ENCODE peak calls at places on chromosomes 16 and 17, in five cellular contexts. E is astrocyte, X is heart right ventricle, V is A549, T is neural progenitor cell. I is an unnamed sample.

GRCh38 chr17:43553501-43554018 is 7.4 kb upstream of the ETV4 start:
- DNase-seq in X (no peak), T (peak), E (no peak), V (no peak), I (no peak)

GRCh38 chr16:30095166-30096078 is 591 bp downstream of the YPEL3 start:
- DNase-seq in X (peak), E (no peak), V (no peak), T (peak), I (no peak)

GRCh38 chr17:62032480-62032879 is 32.6 kb downstream of the MED13 start:
- DNase-seq in V (no peak), X (no peak), E (no peak), T (no peak), I (no peak)

GRCh38 chr17:5672815-5673430 is 88.6 kb upstream of the NLRP1 start:
- DNase-seq in T (no peak), X (no peak), E (no peak), V (no peak), I (no peak)

GRCh38 chr17:48468299-48468698 is 38.3 kb upstream of the SKAP1 start:
- DNase-seq in T (no peak), V (no peak), E (no peak), X (no peak), I (no peak)

GRCh38 chr16:23466162-23466885 is 13.3 kb upstream of the COG7 start:
- DNase-seq in E (peak), T (no peak), X (no peak), V (peak), I (no peak)

GRCh38 chr17:10652984-10653680 is 4.0 kb downstream of the MYH3 start:
- DNase-seq in V (no peak), X (no peak), T (no peak), E (no peak), I (no peak)

GRCh38 chr16:71247478-71247877 is 17.0 kb upstream of the HYDIN start:
- DNase-seq in E (no peak), V (no peak), T (no peak), X (no peak), I (no peak)

GRCh38 chr16:140175-140857 is 1.8 kb upstream of the NPRL3 start:
- DNase-seq in T (no peak), E (no peak), X (no peak), V (no peak), I (no peak)
- TF ChIP-seq CTCF in T (no peak), E (no peak), X (no peak), V (no peak), I (no peak)

GRCh38 chr17:14451729-14452191 is 150.9 kb downstream of the HS3ST3B1 start:
- DNase-seq in V (no peak), E (no peak), T (no peak), X (no peak), I (no peak)
- TF ChIP-seq CTCF in V (no peak), E (no peak), T (no peak), X (no peak), I (no peak)

DNA sequence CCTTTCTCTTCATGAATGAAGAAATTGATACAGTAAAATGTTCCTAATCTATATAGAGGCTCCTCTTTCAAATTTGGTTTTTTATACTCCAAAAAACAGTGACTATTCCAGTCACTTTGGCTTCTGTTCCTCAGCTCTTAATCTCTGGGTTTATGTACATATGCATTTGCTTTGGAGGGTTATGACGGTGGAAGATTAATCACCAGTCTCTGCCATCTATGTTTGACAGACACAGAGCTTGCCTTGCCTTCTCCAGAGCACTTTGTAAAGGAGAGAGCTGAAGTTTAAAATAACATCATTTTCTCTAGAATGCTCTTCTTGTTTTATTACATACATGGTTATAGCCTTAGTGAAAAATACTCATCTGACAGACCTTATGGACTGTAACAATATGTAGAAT is 99.3 kb downstream of the NLK start:
- DNase-seq in E (no peak), V (no peak), T (no peak), X (no peak), I (no peak)
- TF ChIP-seq CTCF in E (no peak), V (no peak), T (no peak), X (no peak), I (no peak)

DNA sequence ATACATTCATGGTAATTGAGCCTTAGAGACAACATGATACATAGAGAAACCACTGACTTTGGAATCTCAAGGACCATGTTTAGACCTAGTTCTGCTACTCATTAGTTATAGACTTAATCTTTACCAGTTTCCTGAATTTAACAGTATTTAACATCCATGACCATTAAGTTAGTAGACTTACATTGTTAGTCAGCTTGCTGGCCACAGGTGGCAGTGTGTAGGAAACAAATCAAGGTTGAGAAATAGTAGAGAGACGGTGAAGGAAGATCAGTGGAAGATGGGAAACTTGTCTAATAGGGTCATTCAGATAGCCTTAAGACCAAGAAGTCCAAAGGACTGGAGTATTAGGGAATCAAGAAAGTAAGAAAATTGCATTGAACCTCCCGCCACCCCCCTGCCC is 31.0 kb downstream of the OMG start:
- DNase-seq in E (no peak), X (no peak), V (peak), T (no peak), I (no peak)
- TF ChIP-seq CTCF in E (peak), X (no peak), V (peak), T (peak), I (no peak)

GRCh38 chr16:11609474-11610120 is 22.9 kb upstream of the LITAF start:
- DNase-seq in T (peak), E (peak), X (no peak), V (no peak), I (no peak)

GRCh38 chr16:11612110-11612981 is 25.6 kb upstream of the LITAF start:
- DNase-seq in X (no peak), T (no peak), V (peak), E (no peak), I (no peak)

GRCh38 chr16:11613381-11614303 is 26.9 kb upstream of the LITAF start:
- DNase-seq in E (no peak), V (no peak), T (no peak), X (peak), I (peak)

GRCh38 chr16:11610121-11610505 is 23.4 kb upstream of the LITAF start:
- DNase-seq in X (no peak), T (no peak), E (no peak), V (no peak), I (no peak)

GRCh38 chr16:11610580-11610979 is 23.9 kb upstream of the LITAF start:
- DNase-seq in V (peak), X (no peak), E (no peak), T (no peak), I (no peak)
- TF ChIP-seq CTCF in V (no peak), X (no peak), E (no peak), T (no peak), I (no peak)

GRCh38 chr17:17463821-17464220 is 13.0 kb upstream of the MED9 start:
- DNase-seq in X (no peak), E (no peak), V (no peak), T (no peak), I (no peak)
- TF ChIP-seq CTCF in X (no peak), E (no peak), V (no peak), T (no peak), I (no peak)

DNA sequence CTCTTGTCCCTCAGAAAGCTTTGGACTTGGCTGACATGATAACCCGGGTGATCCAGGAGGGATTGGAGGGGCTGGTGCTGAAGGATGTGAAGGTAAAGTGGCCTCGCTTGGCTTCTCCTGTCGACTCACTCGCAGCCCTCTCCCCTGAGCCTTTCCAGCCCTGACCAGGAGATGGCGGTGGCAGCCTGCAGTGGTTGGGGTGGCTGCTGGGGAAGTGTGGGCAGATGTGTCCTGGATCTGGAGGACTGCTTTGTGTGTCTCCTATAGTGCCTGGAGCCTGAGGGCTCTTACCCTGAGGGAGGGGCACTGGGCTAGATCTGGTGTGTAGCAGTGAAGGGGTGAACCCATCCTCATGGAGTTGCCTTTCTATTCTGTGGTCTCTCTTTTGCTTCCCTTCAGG is 17.9 kb downstream of the LIG3 start:
- DNase-seq in T (peak), V (peak), X (peak), E (peak), I (peak)
- TF ChIP-seq CTCF in T (peak), V (peak), X (peak), E (peak), I (no peak)

DNA sequence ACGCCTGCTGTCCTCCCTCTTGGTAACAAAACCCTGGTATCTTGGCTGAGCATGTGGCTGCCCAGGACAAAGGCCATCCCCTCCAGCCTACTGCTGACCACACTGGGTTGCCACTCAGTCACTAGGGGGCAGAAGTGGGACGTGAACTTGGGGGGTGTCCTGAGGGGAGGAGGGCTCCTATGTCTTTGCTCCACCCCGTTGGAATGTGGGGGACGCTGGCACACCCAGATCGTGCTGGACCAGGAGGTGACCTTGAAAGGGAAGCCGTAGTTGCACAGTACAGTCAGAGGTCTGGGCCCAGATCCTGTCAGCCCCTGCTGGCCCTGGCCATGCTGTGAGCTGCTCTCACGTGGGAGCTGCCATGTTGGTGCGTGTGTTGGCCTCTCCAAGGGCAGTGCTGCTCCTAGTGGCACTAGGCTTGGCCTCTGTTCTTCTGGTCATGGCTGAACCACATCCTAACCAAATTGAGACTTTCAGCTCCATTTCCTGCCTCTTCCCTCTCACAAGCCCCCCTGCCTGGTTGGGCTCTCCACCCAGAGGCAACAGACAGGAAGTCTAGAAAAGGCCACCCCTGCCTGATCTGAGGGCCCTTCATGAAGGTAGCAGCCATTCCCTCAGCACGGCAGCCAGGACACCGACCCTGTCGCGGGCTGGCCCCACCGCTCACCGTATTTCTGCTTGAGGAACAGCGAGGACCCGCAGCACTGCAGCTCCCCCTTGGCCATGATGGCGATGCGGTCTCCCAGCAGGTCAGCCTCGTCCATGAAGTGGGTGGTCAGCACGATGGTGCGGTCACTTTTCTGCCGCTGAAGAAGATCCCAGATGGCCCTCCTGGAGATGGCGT is 29.0 kb upstream of the RNPS1 start:
- DNase-seq in V (peak), T (peak), E (no peak), X (no peak), I (no peak)
- TF ChIP-seq CTCF in V (peak), T (peak), E (peak), X (peak), I (no peak)

GRCh38 chr16:67419931-67420330 is 3.7 kb upstream of the ZDHHC1 start:
- DNase-seq in E (no peak), T (no peak), X (no peak), V (peak), I (no peak)
- TF ChIP-seq CTCF in E (no peak), T (peak), X (no peak), V (no peak), I (no peak)